ENCODE peak calls at places on chromosomes 1 and 21, in ten cellular contexts. G is endothelial cell of umbilical vein, S is fibroblast of mammary gland, L is cardiac fibroblast, E is H1, R is bronchial epithelial cell, Q is stomach, D is epithelial cell of proximal tubule, N is psoas muscle, F is adrenal gland. T is an unnamed sample.

GRCh38 chr1:118184737-118185082 is 318 bp downstream of the SPAG17 start:
- DNase-seq in G (no peak), S (no peak), L (peak), E (no peak), R (peak), Q (no peak), D (peak), N (no peak), F (no peak), T (no peak)

GRCh38 chr1:34655206-34655909 is 99.5 kb upstream of the GJB5 start:
- DNase-seq in G (no peak), S (no peak), L (no peak), E (no peak), R (no peak), Q (no peak), D (no peak), N (no peak), F (no peak), T (no peak)

GRCh38 chr1:163346326-163346870 is 24.6 kb downstream of the NUF2 start:
- DNase-seq in G (peak), S (peak), L (peak), E (no peak), R (peak), Q (no peak), D (peak), N (no peak), F (no peak), T (no peak)

GRCh38 chr1:224726783-224727182 is 110.7 kb downstream of the CNIH3 start:
- DNase-seq in G (no peak), S (peak), L (peak), E (no peak), R (peak), Q (no peak), D (peak), N (no peak), F (no peak), T (no peak)

GRCh38 chr1:27109103-27109822 is 45.7 kb downstream of the SLC9A1 start:
- DNase-seq in G (no peak), S (peak), L (peak), E (no peak), R (no peak), Q (peak), D (no peak), N (no peak), F (no peak), T (no peak)

GRCh38 chr1:59367269-59368006 is 70.5 kb downstream of the FGGY start:
- DNase-seq in G (no peak), S (peak), L (peak), E (no peak), R (peak), Q (peak), D (peak), N (peak), F (peak), T (no peak)

GRCh38 chr1:1677718-1678580 is 14.6 kb downstream of the SLC35E2B start:
- DNase-seq in G (no peak), S (no peak), L (no peak), E (no peak), R (no peak), Q (no peak), D (no peak), N (no peak), F (peak), T (peak)

GRCh38 chr1:108962681-108963051 is 618 bp downstream of the CLCC1 start:
- DNase-seq in G (no peak), S (no peak), L (no peak), E (no peak), R (no peak), Q (peak), D (no peak), N (no peak), F (peak), T (no peak)

GRCh38 chr1:166307261-166308188 is 140.7 kb upstream of the FAM78B start:
- DNase-seq in G (no peak), S (no peak), L (no peak), E (no peak), R (no peak), Q (no peak), D (peak), N (no peak), F (no peak), T (no peak)

GRCh38 chr1:32068891-32069590 is 3.7 kb upstream of the TMEM39B start:
- DNase-seq in G (peak), S (peak), L (peak), E (no peak), R (peak), Q (no peak), D (no peak), N (no peak), F (no peak), T (no peak)

GRCh38 chr21:17513214-17514123 is 626 bp downstream of the CXADR start:
- DNase-seq in G (peak), S (peak), L (peak), E (no peak), R (peak), Q (peak), D (no peak), N (no peak), F (peak), T (peak)

GRCh38 chr1:108678696-108679095 is 13.4 kb upstream of the PRPF38B start:
- DNase-seq in G (no peak), S (no peak), L (no peak), E (no peak), R (no peak), Q (no peak), D (no peak), N (no peak), F (no peak), T (no peak)

GRCh38 chr1:146020058-146020738 is 1.3 kb downstream of the HJV start:
- DNase-seq in G (no peak), S (no peak), L (no peak), E (no peak), R (no peak), Q (no peak), D (no peak), N (no peak), F (no peak), T (no peak)

GRCh38 chr21:17613242-17613676 is 558 bp upstream of the BTG3 start:
- DNase-seq in G (peak), S (peak), L (peak), E (no peak), R (no peak), Q (peak), D (no peak), N (peak), F (peak), T (no peak)

GRCh38 chr1:37726191-37726590 is 33.9 kb downstream of the CDCA8 start:
- DNase-seq in G (no peak), S (no peak), L (no peak), E (no peak), R (no peak), Q (no peak), D (no peak), N (no peak), F (no peak), T (no peak)

GRCh38 chr1:211259596-211260126 is 495 bp downstream of the RCOR3 start:
- DNase-seq in G (no peak), S (peak), L (no peak), E (no peak), R (no peak), Q (no peak), D (no peak), N (peak), F (peak), T (no peak)

GRCh38 chr1:227770812-227771211 is 35.6 kb downstream of the SNAP47 start:
- DNase-seq in G (no peak), S (no peak), L (no peak), E (no peak), R (no peak), Q (no peak), D (no peak), N (no peak), F (no peak), T (no peak)

GRCh38 chr1:48043524-48043923 is 46.3 kb upstream of the TRABD2B start:
- DNase-seq in G (no peak), S (no peak), L (no peak), E (no peak), R (peak), Q (no peak), D (no peak), N (no peak), F (no peak), T (no peak)

GRCh38 chr1:45304311-45305081 is 22.2 kb upstream of the HPDL start:
- DNase-seq in G (no peak), S (no peak), L (peak), E (no peak), R (peak), Q (peak), D (no peak), N (peak), F (peak), T (peak)

GRCh38 chr1:160726114-160726497 is 12.9 kb upstream of the SLAMF7 start:
- DNase-seq in G (no peak), S (peak), L (peak), E (no peak), R (peak), Q (no peak), D (no peak), N (no peak), F (no peak), T (no peak)

GRCh38 chr1:160724445-160725242 is 13.0 kb upstream of the CD48 start:
- DNase-seq in G (no peak), S (no peak), L (no peak), E (no peak), R (peak), Q (no peak), D (no peak), N (no peak), F (no peak), T (no peak)

GRCh38 chr1:160722726-160723125 is 11.1 kb upstream of the CD48 start:
- DNase-seq in G (no peak), S (no peak), L (no peak), E (no peak), R (no peak), Q (no peak), D (no peak), N (no peak), F (no peak), T (no peak)

GRCh38 chr1:160720366-160720765 is 8.7 kb upstream of the CD48 start:
- DNase-seq in G (no peak), S (no peak), L (no peak), E (no peak), R (peak), Q (no peak), D (no peak), N (no peak), F (no peak), T (no peak)

DNA sequence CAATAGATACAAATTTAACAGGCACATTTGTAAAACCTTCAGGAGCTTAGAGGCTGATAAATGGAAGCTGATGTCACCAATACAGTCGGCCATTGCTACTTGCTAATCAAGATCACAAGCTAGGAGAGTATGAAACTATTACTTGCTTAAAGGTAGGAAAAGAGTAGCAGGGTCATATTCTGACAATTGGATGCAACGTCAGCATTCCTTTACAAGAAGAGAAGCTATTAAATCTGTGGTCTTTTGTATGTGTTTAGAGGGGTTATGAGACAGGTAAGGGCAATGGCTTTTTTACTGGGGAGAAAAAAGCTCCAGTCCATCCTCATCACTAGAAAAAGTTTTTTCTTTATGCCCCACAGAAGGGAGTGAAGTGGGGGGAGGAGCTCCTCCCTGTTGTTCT is 11.7 kb upstream of the CD48 start:
- DNase-seq in G (no peak), S (no peak), L (no peak), E (no peak), R (no peak), Q (no peak), D (no peak), N (no peak), F (no peak), T (no peak)
- H3K4me3 ChIP-seq in G (no peak), S (no peak), L (no peak), E (no peak), R (no peak), Q (no peak), D (no peak), N (no peak), F (no peak), T (no peak)

GRCh38 chr21:35410656-35411055 is 361.6 kb upstream of the RUNX1 start:
- DNase-seq in G (no peak), S (no peak), L (no peak), E (no peak), R (no peak), Q (no peak), D (no peak), N (no peak), F (no peak), T (no peak)

GRCh38 chr21:35411434-35411833 is 362.3 kb upstream of the RUNX1 start:
- DNase-seq in G (no peak), S (no peak), L (no peak), E (no peak), R (no peak), Q (no peak), D (no peak), N (no peak), F (no peak), T (no peak)

GRCh38 chr21:35410123-35410522 is 361.0 kb upstream of the RUNX1 start:
- DNase-seq in G (no peak), S (no peak), L (no peak), E (no peak), R (no peak), Q (no peak), D (no peak), N (no peak), F (no peak), T (no peak)

GRCh38 chr21:35406600-35406999 is 357.5 kb upstream of the RUNX1 start:
- DNase-seq in G (no peak), S (no peak), L (no peak), E (no peak), R (no peak), Q (no peak), D (no peak), N (no peak), F (no peak), T (no peak)

DNA sequence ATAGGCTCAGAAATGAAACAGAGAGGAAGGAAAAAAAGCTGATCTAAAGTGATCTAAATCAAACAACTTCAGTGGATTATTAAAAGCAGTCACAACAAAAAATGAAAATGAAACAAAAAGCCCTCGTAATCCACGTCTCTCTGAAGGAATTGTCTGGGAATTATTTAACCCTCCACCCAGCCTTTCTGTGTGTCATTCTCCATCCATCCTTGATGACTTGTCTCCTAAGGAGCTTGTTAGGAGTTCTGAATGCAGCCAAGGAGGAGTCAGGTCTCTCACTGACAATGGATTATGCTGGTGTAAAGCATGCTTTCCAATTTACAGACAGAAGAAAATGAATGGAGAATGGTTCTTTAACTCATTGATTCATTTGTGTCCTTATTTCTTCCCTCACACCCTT is 359.3 kb upstream of the RUNX1 start:
- DNase-seq in G (no peak), S (peak), L (peak), E (no peak), R (no peak), Q (no peak), D (no peak), N (no peak), F (no peak), T (no peak)
- H3K4me3 ChIP-seq in G (no peak), S (no peak), L (no peak), E (no peak), R (no peak), Q (no peak), D (no peak), N (no peak), F (no peak), T (no peak)

GRCh38 chr1:200981278-200981677 is 42.2 kb downstream of the KIF21B start:
- DNase-seq in G (no peak), S (no peak), L (no peak), E (no peak), R (no peak), Q (no peak), D (no peak), N (no peak), F (no peak), T (no peak)
- H3K4me3 ChIP-seq in G (no peak), S (no peak), L (no peak), E (no peak), R (no peak), Q (no peak), D (no peak), N (no peak), F (no peak), T (no peak)

DNA sequence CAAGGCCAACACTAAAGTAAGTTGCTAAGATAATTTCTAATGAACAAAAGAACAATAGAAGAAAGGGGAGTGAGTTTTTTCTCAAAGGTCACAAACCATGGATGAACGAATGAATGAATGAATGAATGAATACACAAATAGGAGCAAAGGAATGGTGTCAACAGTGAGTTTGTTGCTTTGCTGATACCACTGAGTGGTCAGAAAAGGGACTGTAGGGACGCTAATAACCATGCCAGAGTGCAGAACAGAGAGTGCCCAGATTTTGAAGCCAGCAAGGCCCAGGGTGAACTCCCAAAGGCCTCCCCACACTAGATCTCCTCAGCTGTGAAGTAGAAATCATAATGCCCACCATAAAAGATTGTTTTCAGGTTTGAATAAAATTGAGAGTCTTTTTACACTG is 15.9 kb downstream of the CD58 start:
- DNase-seq in G (no peak), S (no peak), L (no peak), E (no peak), R (no peak), Q (no peak), D (no peak), N (no peak), F (no peak), T (no peak)
- H3K4me3 ChIP-seq in G (no peak), S (no peak), L (no peak), E (no peak), R (no peak), Q (no peak), D (no peak), N (no peak), F (no peak), T (no peak)

DNA sequence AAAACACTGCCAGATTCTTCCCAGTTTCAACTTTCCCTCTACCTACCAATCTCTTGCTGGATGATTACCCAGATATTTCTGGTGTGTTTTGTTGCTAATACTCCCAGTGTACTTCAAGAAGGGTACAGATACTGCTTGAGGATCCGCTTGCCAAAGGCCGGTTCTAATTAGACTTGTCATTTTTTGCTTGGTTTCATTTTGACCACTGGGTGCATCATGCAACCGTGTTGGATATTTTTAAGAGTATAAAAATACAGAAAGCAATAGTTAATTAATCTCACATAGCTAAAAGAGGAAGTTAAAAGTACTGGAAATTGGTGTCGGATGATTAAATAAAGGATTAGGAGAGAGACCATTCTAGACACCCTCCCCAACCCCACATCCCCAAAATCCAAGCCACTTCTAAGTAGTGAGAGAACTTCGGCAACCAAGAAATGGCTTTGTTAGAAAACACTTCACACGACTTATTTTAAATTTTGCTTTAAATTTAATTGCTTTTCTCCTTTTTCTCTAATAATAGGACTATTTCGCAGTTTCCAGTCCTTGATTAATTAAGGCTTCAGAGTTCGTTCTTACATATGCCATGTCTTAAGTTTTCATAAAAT is 2.5 kb upstream of the CDKN2C start:
- DNase-seq in G (peak), S (peak), L (peak), E (no peak), R (no peak), Q (no peak), D (no peak), N (no peak), F (peak), T (peak)
- H3K4me3 ChIP-seq in G (peak), S (peak), L (peak), E (peak), R (peak), Q (peak), D (peak), N (peak), F (peak), T (peak)

GRCh38 chr1:204103121-204103741 is 30.3 kb downstream of the SOX13 start:
- DNase-seq in G (peak), S (no peak), L (no peak), E (no peak), R (peak), Q (no peak), D (no peak), N (no peak), F (no peak), T (no peak)
- H3K4me3 ChIP-seq in G (no peak), S (no peak), L (no peak), E (no peak), R (no peak), Q (no peak), D (no peak), N (peak), F (no peak), T (no peak)